ENCODE peak calls at places on chromosomes 2 and 18, in four cellular contexts. V is amygdala, R is foreskin fibroblast, T is T-helper 2 cell. W is an unnamed sample.

GRCh38 chr2:111705711-111706323 is 178.2 kb downstream of the ANAPC1 start:
- DNase-seq in R (peak), V (no peak), T (no peak), W (no peak)

GRCh38 chr2:37100054-37100453 is 15.7 kb downstream of the GPATCH11 start:
- DNase-seq in T (no peak), R (no peak), V (no peak), W (no peak)

GRCh38 chr2:18558458-18558857 is 2.0 kb downstream of the RDH14 start:
- DNase-seq in V (no peak), R (no peak), T (no peak), W (no peak)

GRCh38 chr2:19875280-19875679 is 26.5 kb downstream of the TTC32 start:
- DNase-seq in V (no peak), T (no peak), R (no peak), W (no peak)

GRCh38 chr2:150872919-150873772 is 385.7 kb upstream of the RND3 start:
- DNase-seq in R (no peak), V (no peak), T (no peak), W (no peak)

GRCh38 chr2:467101-467500 is 179.2 kb upstream of the ALKAL2 start:
- DNase-seq in T (no peak), V (no peak), R (no peak), W (no peak)

GRCh38 chr2:39568561-39569006 is 97.1 kb upstream of the TMEM178A start:
- DNase-seq in R (peak), T (no peak), V (no peak), W (no peak)

GRCh38 chr2:23589739-23590138 is 204.8 kb downstream of the KLHL29 start:
- DNase-seq in R (no peak), V (no peak), T (no peak), W (no peak)

GRCh38 chr2:226526731-226527130 is 272.9 kb downstream of the IRS1 start:
- DNase-seq in V (no peak), T (no peak), R (no peak), W (no peak)

GRCh38 chr2:189794308-189794707 is 10.1 kb downstream of the PMS1 start:
- DNase-seq in V (no peak), R (no peak), T (no peak), W (no peak)

GRCh38 chr2:48940606-48941005 is 185.1 kb upstream of the LHCGR start:
- DNase-seq in R (no peak), T (no peak), V (no peak), W (peak)

GRCh38 chr2:29920130-29920577 is 1.2 kb downstream of the ALK start:
- DNase-seq in R (no peak), T (peak), V (peak), W (no peak)

GRCh38 chr2:66839551-66840320 is 404.8 kb downstream of the MEIS1 start:
- DNase-seq in V (no peak), R (peak), T (no peak), W (no peak)

GRCh38 chr18:49189772-49190171 is 239.0 kb upstream of the SMAD7 start:
- DNase-seq in R (no peak), V (no peak), T (no peak), W (no peak)

GRCh38 chr2:133812826-133813617 is 244.8 kb upstream of the NCKAP5 start:
- DNase-seq in T (no peak), R (peak), V (no peak), W (no peak)

GRCh38 chr2:1704606-1705556 is 39.4 kb downstream of the PXDN start:
- DNase-seq in R (no peak), V (no peak), T (no peak), W (no peak)

GRCh38 chr2:5798083-5798482 is 105.9 kb downstream of the SOX11 start:
- DNase-seq in R (no peak), T (no peak), V (no peak), W (no peak)

GRCh38 chr2:6011871-6012380 is 319.7 kb downstream of the SOX11 start:
- DNase-seq in V (no peak), R (no peak), T (no peak), W (no peak)

GRCh38 chr18:79458131-79458838 is 62.6 kb downstream of the NFATC1 start:
- DNase-seq in T (no peak), V (no peak), R (no peak), W (no peak)

GRCh38 chr2:240514631-240515030 is 43.2 kb downstream of the ANKMY1 start:
- DNase-seq in V (no peak), R (no peak), T (no peak), W (no peak)

GRCh38 chr2:42309366-42309765 is 51.7 kb downstream of the COX7A2L start:
- DNase-seq in V (no peak), T (no peak), R (no peak), W (no peak)

GRCh38 chr2:156327835-156328401 is 4.6 kb downstream of the NR4A2 start:
- DNase-seq in R (no peak), V (no peak), T (peak), W (no peak)

GRCh38 chr2:128746356-128746755 is 427.7 kb upstream of the HS6ST1 start:
- DNase-seq in V (no peak), T (no peak), R (no peak), W (no peak)

GRCh38 chr18:59005266-59005665 is 134.4 kb upstream of the SEC11C start:
- DNase-seq in R (peak), T (no peak), V (no peak), W (no peak)

GRCh38 chr18:79405781-79406575 is 10.2 kb downstream of the NFATC1 start:
- DNase-seq in V (no peak), T (peak), R (no peak), W (no peak)

GRCh38 chr2:112916145-112916571 is 5.2 kb downstream of the IL37 start:
- DNase-seq in R (no peak), V (no peak), T (no peak), W (no peak)

GRCh38 chr18:76978616-76979015 is 154.0 kb downstream of the MBP start:
- DNase-seq in V (no peak), R (no peak), T (no peak), W (no peak)

GRCh38 chr2:177029501-177029900 is 183.1 kb upstream of the HNRNPA3 start:
- DNase-seq in T (no peak), V (no peak), R (no peak), W (no peak)

GRCh38 chr2:166361351-166362153 is 14.2 kb downstream of the SCN9A start:
- DNase-seq in T (no peak), R (no peak), V (no peak), W (no peak)

GRCh38 chr2:239085201-239085992 is 237.5 kb downstream of the TWIST2 start:
- DNase-seq in V (peak), T (no peak), R (no peak), W (no peak)

GRCh38 chr2:161075701-161076100 is 84.5 kb upstream of the TANK start:
- DNase-seq in R (no peak), V (no peak), T (no peak), W (no peak)

GRCh38 chr2:84194906-84195644 is 264.0 kb downstream of the SUCLG1 start:
- DNase-seq in T (no peak), R (no peak), V (no peak), W (no peak)

GRCh38 chr2:21052044-21052443 is 8.2 kb upstream of the APOB start:
- DNase-seq in V (no peak), T (no peak), R (no peak), W (no peak)

GRCh38 chr18:58669731-58670379 is 1.4 kb upstream of the MALT1 start:
- DNase-seq in T (no peak), V (no peak), R (no peak), W (peak)

GRCh38 chr2:203685081-203685621 is 21.3 kb upstream of the CD28 start:
- DNase-seq in R (peak), T (no peak), V (no peak), W (no peak)

GRCh38 chr2:219247678-219248642 is 2.7 kb downstream of the STK16 start:
- DNase-seq in T (peak), V (no peak), R (no peak), W (no peak)